ENCODE peak calls at places on chromosome 18, in eight cellular contexts. O is HCT116, P is spleen, F is cardiac muscle cell, S is neural crest cell, G is H9, Q is WTC11, M is left lung. I is an unnamed sample.

GRCh38 chr18:12904012-12904516 is 20.0 kb upstream of the PTPN2 start:
- DNase-seq in O (no peak), P (no peak), F (peak), S (no peak), G (no peak), Q (no peak), M (no peak), I (no peak)

GRCh38 chr18:59388180-59388579 is 29.1 kb upstream of the LMAN1 start:
- DNase-seq in O (no peak), P (no peak), F (no peak), S (no peak), G (no peak), Q (no peak), M (no peak), I (no peak)

GRCh38 chr18:48947583-48947982 is 3.2 kb downstream of the SMAD7 start:
- DNase-seq in O (no peak), P (no peak), F (no peak), S (no peak), G (peak), Q (no peak), M (no peak), I (no peak)

GRCh38 chr18:10398571-10398970 is 55.9 kb upstream of the APCDD1 start:
- DNase-seq in O (no peak), P (no peak), F (no peak), S (no peak), G (no peak), Q (no peak), M (no peak), I (no peak)

GRCh38 chr18:45830917-45831316 is 5.4 kb downstream of the SIGLEC15 start:
- DNase-seq in O (no peak), P (no peak), F (no peak), S (no peak), G (no peak), Q (no peak), M (no peak), I (no peak)

GRCh38 chr18:25089470-25089869 is 262.5 kb downstream of the ZNF521 start:
- DNase-seq in O (no peak), P (no peak), F (no peak), S (no peak), G (no peak), Q (no peak), M (no peak), I (no peak)

GRCh38 chr18:5451130-5451529 is 92.7 kb downstream of the EPB41L3 start:
- DNase-seq in O (no peak), P (no peak), F (no peak), S (no peak), G (no peak), Q (no peak), M (no peak), I (no peak)

GRCh38 chr18:74590606-74591005 is 7.1 kb upstream of the ZNF407 start:
- DNase-seq in O (no peak), P (no peak), F (no peak), S (no peak), G (no peak), Q (no peak), M (no peak), I (no peak)

GRCh38 chr18:62954341-62954740 is 239.0 kb downstream of the PHLPP1 start:
- DNase-seq in O (no peak), P (no peak), F (peak), S (no peak), G (no peak), Q (no peak), M (no peak), I (no peak)

GRCh38 chr18:8609711-8610441 is 639 bp downstream of the RAB12 start:
- DNase-seq in O (no peak), P (peak), F (peak), S (peak), G (no peak), Q (no peak), M (peak), I (peak)

GRCh38 chr18:55858661-55859111 is 270.7 kb upstream of the TCF4 start:
- DNase-seq in O (no peak), P (no peak), F (peak), S (no peak), G (no peak), Q (no peak), M (no peak), I (no peak)

GRCh38 chr18:41449612-41450011 is 505.4 kb upstream of the PIK3C3 start:
- DNase-seq in O (no peak), P (no peak), F (peak), S (no peak), G (no peak), Q (no peak), M (no peak), I (no peak)

GRCh38 chr18:7805096-7805495 is 238.0 kb downstream of the PTPRM start:
- DNase-seq in O (no peak), P (no peak), F (no peak), S (no peak), G (no peak), Q (no peak), M (no peak), I (no peak)

GRCh38 chr18:10689231-10689953 is 163.6 kb downstream of the NAPG start:
- DNase-seq in O (no peak), P (no peak), F (no peak), S (no peak), G (no peak), Q (no peak), M (no peak), I (no peak)

GRCh38 chr18:10707294-10707693 is 181.5 kb downstream of the NAPG start:
- DNase-seq in O (no peak), P (no peak), F (no peak), S (no peak), G (no peak), Q (no peak), M (no peak), I (no peak)

DNA sequence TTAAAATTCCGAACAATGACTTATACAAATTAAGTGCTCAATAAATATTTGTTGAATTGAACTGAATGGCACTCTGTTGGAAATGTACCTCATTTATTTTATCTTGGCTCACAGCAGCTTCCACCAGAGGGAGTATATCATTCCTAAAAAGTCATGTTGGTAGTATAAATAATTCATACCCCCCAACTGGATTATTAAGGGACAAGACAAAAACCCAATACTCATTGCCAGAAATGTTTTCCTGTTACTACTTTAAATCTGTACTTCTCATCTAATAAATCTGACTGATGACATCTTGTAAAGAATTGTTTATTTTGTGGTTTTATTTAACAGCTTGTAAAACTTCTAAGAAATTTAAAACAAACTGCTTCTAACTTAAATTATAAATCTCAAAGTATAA is 163.9 kb downstream of the CDH2 start:
- DNase-seq in O (no peak), P (no peak), F (peak), S (no peak), G (no peak), Q (no peak), M (no peak), I (no peak)
- TF ChIP-seq CTCF in O (peak), P (peak), F (peak), S (peak), G (peak), Q (no peak), M (no peak), I (peak)

GRCh38 chr18:70433001-70433400 is 144.2 kb downstream of the SOCS6 start:
- DNase-seq in O (no peak), P (no peak), F (no peak), S (no peak), G (no peak), Q (no peak), M (no peak), I (no peak)
- TF ChIP-seq CTCF in O (no peak), P (no peak), F (no peak), S (no peak), G (no peak), Q (no peak), M (no peak), I (no peak)

GRCh38 chr18:76274470-76275289 is 220.4 kb downstream of the ZNF516 start:
- DNase-seq in O (peak), P (no peak), F (no peak), S (peak), G (peak), Q (peak), M (no peak), I (peak)
- TF ChIP-seq CTCF in O (peak), P (peak), F (no peak), S (peak), G (peak), Q (no peak), M (no peak), I (no peak)

GRCh38 chr18:2897015-2897414 is 50.2 kb downstream of the EMILIN2 start:
- DNase-seq in O (no peak), P (no peak), F (no peak), S (no peak), G (no peak), Q (no peak), M (no peak), I (no peak)

GRCh38 chr18:2894841-2895370 is 48.1 kb downstream of the EMILIN2 start:
- DNase-seq in O (no peak), P (no peak), F (no peak), S (no peak), G (no peak), Q (no peak), M (no peak), I (no peak)

GRCh38 chr18:2898131-2898640 is 51.4 kb downstream of the EMILIN2 start:
- DNase-seq in O (no peak), P (no peak), F (no peak), S (no peak), G (no peak), Q (no peak), M (peak), I (no peak)

GRCh38 chr18:2895391-2895790 is 48.6 kb downstream of the EMILIN2 start:
- DNase-seq in O (no peak), P (no peak), F (no peak), S (no peak), G (peak), Q (no peak), M (no peak), I (no peak)

GRCh38 chr18:2897448-2898052 is 50.7 kb downstream of the EMILIN2 start:
- DNase-seq in O (no peak), P (no peak), F (no peak), S (no peak), G (no peak), Q (no peak), M (no peak), I (no peak)
- TF ChIP-seq CTCF in O (no peak), P (no peak), F (no peak), S (no peak), G (no peak), Q (no peak), M (no peak), I (no peak)

DNA sequence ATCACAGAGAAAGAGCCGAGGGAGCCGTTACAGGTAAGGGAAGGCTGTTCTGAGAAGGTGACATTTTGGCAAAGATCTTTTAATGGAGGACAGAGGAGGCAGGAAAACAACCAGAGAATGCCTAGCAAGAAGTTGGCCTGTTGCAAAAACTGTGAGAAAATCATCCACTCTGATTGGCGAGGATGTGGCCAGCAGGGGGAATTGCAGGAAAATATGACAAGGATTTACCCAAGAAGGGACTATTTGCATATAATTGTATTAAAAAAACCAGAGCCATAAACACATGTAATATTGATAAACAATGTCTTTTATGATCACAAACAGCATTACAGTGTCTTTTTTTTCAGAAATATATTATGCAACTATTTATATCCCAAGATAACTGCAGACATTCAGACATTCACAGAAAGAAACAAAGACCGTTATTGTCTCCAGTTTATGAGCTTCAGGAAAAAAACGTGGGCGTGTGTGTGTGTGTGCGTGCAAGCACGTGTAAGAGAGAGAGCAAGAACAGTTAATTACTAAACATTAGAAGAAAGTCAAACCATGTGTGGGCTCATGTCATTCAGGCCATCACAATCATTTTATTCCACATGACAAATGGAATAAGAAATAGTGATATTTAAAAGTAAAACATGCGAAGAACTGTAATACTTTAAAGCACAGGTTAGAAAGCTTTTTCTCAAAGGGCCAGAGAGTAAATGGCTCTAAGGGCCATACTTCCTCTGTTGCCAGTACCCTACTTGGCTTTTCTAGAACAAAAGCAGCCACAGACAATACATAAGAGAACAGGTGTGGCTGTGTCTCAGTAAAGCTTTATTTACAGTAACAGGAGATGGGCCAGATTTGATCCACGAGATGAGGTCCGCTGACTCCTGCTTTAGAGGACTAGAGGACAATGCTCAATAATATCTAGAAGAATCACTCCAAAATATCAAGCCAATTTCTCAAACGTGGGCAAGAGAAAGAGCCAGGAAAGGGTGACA is 324.1 kb downstream of the DLGAP1 start:
- DNase-seq in O (no peak), P (no peak), F (no peak), S (no peak), G (no peak), Q (no peak), M (no peak), I (no peak)
- TF ChIP-seq CTCF in O (no peak), P (no peak), F (no peak), S (no peak), G (peak), Q (no peak), M (no peak), I (peak)

GRCh38 chr18:35123811-35124210 is 82.6 kb downstream of the MAPRE2 start:
- DNase-seq in O (no peak), P (no peak), F (no peak), S (no peak), G (no peak), Q (no peak), M (no peak), I (no peak)

GRCh38 chr18:35121531-35121930 is 80.3 kb downstream of the MAPRE2 start:
- DNase-seq in O (no peak), P (no peak), F (no peak), S (no peak), G (no peak), Q (no peak), M (no peak), I (no peak)

GRCh38 chr18:35121038-35121437 is 79.8 kb downstream of the MAPRE2 start:
- DNase-seq in O (no peak), P (no peak), F (no peak), S (no peak), G (no peak), Q (no peak), M (no peak), I (no peak)

GRCh38 chr18:35118641-35119040 is 77.4 kb downstream of the MAPRE2 start:
- DNase-seq in O (no peak), P (no peak), F (no peak), S (no peak), G (no peak), Q (no peak), M (no peak), I (no peak)

DNA sequence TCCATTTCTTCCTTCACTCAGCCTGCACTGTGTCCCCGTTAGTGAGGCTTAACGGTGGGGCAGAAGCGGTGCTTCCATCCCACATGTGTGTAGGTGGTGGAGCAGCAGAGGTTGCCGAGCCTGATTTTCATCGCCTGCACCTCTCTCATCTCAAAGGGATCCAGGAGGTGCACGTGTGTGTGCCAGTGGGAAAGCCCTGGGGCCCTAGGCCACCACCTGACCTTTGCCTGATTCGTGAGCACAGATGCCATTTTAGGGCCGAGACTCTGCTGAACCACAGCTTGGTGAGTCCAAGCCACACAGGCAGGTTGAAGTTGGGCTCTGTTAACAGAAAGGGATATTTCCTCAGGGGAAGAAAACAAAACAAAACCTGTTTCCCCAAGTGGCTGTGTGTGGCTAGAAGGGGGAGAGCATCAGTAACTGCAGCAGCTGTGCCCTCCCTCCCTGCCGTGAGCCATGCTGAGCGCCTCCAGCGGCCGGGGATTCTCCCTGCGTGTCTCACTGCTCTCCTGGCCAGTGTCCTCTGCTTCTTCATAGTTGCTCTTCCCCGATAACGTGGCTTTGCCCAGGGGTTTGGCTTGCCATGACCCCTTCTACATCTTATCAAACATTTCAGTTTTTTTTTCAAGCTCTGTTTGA is 81.5 kb downstream of the MAPRE2 start:
- DNase-seq in O (no peak), P (no peak), F (no peak), S (peak), G (peak), Q (peak), M (no peak), I (peak)
- TF ChIP-seq CTCF in O (no peak), P (no peak), F (peak), S (peak), G (peak), Q (no peak), M (no peak), I (peak)

DNA sequence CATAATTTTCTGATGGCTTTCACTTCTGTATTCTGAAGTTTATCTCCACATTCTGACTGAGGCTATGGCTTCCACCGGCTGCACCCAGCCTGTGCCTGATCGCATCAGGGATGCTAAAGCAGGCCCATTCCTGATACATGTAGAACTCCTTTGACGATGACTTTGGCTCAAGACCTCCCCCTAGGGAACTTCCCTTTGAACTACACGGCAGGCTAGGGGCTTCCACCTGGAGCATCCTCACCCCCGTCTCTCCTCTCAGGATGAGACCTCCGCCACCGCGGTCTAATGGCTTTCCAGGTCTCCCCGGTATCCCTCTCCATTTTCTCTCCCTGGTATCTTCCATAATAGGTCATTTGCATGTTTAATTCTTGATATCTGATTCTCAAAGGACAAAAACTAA is 214.9 kb upstream of the CHST9 start:
- DNase-seq in O (no peak), P (no peak), F (no peak), S (no peak), G (peak), Q (peak), M (peak), I (no peak)
- TF ChIP-seq CTCF in O (no peak), P (no peak), F (no peak), S (no peak), G (peak), Q (peak), M (no peak), I (no peak)

I was measured in glutamatergic neuron.